ENCODE peak calls at places on chromosomes 13 and 19, in seven cellular contexts. A, S, K, R, H, N and L are unnamed samples.

GRCh38 chr19:42185281-42185680 is 32.2 kb downstream of the DEDD2 start:
- DNase-seq in A (no peak), S (peak), K (no peak), R (no peak), H (no peak), N (no peak), L (no peak)

GRCh38 chr13:42832341-42833153 is 51.2 kb downstream of the FAM216B start:
- DNase-seq in A (no peak), S (peak), K (no peak), R (no peak), H (peak), N (no peak), L (peak)

GRCh38 chr13:113343692-113343968 is 20.3 kb downstream of the GRTP1 start:
- DNase-seq in A (no peak), S (no peak), K (no peak), R (no peak), H (no peak), N (no peak), L (peak)

GRCh38 chr13:30125422-30126073 is 181.8 kb downstream of the KATNAL1 start:
- DNase-seq in A (no peak), S (peak), K (no peak), R (no peak), H (peak), N (no peak), L (no peak)

GRCh38 chr13:31199849-31200635 is at the start of gene B3GLCT:
- DNase-seq in A (peak), S (peak), K (peak), R (peak), H (peak), N (peak), L (peak)

GRCh38 chr13:23848019-23848418 is 41.2 kb downstream of the MIPEP start:
- DNase-seq in A (no peak), S (no peak), K (no peak), R (no peak), H (no peak), N (no peak), L (no peak)

GRCh38 chr19:57192064-57192395 is 730 bp downstream of the ZNF264 start:
- DNase-seq in A (no peak), S (peak), K (no peak), R (no peak), H (no peak), N (no peak), L (no peak)

GRCh38 chr13:43132228-43132627 is 108.8 kb downstream of the DNAJC15 start:
- DNase-seq in A (peak), S (peak), K (no peak), R (peak), H (no peak), N (no peak), L (no peak)

GRCh38 chr13:108851660-108852059 is 222.2 kb downstream of the MYO16 start:
- DNase-seq in A (no peak), S (no peak), K (no peak), R (no peak), H (no peak), N (no peak), L (no peak)

GRCh38 chr19:48770223-48770622 is 14.9 kb downstream of the FGF21 start:
- DNase-seq in A (no peak), S (peak), K (no peak), R (no peak), H (no peak), N (no peak), L (no peak)

GRCh38 chr19:50829801-50830200 is 3.6 kb downstream of the KLK15 start:
- DNase-seq in A (no peak), S (no peak), K (no peak), R (no peak), H (no peak), N (no peak), L (peak)

GRCh38 chr19:55158848-55159793 is 1.6 kb upstream of the TNNI3 start:
- DNase-seq in A (peak), S (no peak), K (peak), R (no peak), H (no peak), N (peak), L (no peak)

GRCh38 chr19:3057275-3057714 is 5.0 kb downstream of the TLE5 start:
- DNase-seq in A (no peak), S (peak), K (peak), R (no peak), H (peak), N (peak), L (peak)

GRCh38 chr19:14475251-14476073 is at the start of gene PTGER1:
- DNase-seq in A (no peak), S (peak), K (no peak), R (peak), H (no peak), N (no peak), L (no peak)

GRCh38 chr13:113509989-113510388 is 19.5 kb upstream of the DCUN1D2 start:
- DNase-seq in A (no peak), S (no peak), K (no peak), R (no peak), H (no peak), N (no peak), L (no peak)

GRCh38 chr19:6806488-6806887 is 34.0 kb downstream of the VAV1 start:
- DNase-seq in A (peak), S (no peak), K (no peak), R (peak), H (no peak), N (no peak), L (no peak)

GRCh38 chr13:36395280-36395679 is 37.0 kb upstream of the CCNA1 start:
- DNase-seq in A (peak), S (peak), K (no peak), R (no peak), H (no peak), N (no peak), L (no peak)

GRCh38 chr19:17281391-17282304 is at the start of gene ANKLE1:
- DNase-seq in A (peak), S (no peak), K (peak), R (no peak), H (peak), N (peak), L (peak)

GRCh38 chr13:20159646-20160345 is 1.1 kb downstream of the GJA3 start:
- DNase-seq in A (no peak), S (peak), K (no peak), R (no peak), H (no peak), N (no peak), L (no peak)
- H3K27ac ChIP-seq in A (no peak), S (no peak), K (peak), R (peak), H (no peak), N (no peak), L (no peak)

GRCh38 chr19:4378886-4379285 is 21.5 kb downstream of the SH3GL1 start:
- DNase-seq in A (no peak), S (no peak), K (no peak), R (no peak), H (no peak), N (no peak), L (no peak)

GRCh38 chr19:4375164-4375619 is 25.2 kb downstream of the SH3GL1 start:
- DNase-seq in A (no peak), S (no peak), K (no peak), R (no peak), H (no peak), N (peak), L (no peak)

GRCh38 chr19:4376245-4376990 is 23.9 kb downstream of the SH3GL1 start:
- DNase-seq in A (no peak), S (no peak), K (no peak), R (no peak), H (no peak), N (peak), L (no peak)

GRCh38 chr19:4375620-4376228 is 24.6 kb downstream of the SH3GL1 start:
- DNase-seq in A (peak), S (peak), K (no peak), R (no peak), H (no peak), N (no peak), L (peak)

GRCh38 chr19:4376991-4377781 is 23.2 kb downstream of the SH3GL1 start:
- DNase-seq in A (no peak), S (peak), K (no peak), R (no peak), H (no peak), N (peak), L (peak)
- H3K4me3 ChIP-seq in A (peak), S (no peak), K (no peak), R (no peak), H (no peak), N (no peak), L (no peak)

GRCh38 chr19:35154535-35155406 is at the start of gene FXYD5:
- DNase-seq in A (peak), S (peak), K (peak), R (no peak), H (peak), N (peak), L (peak)

GRCh38 chr19:35157431-35157830 is 2.9 kb downstream of the FXYD5 start:
- DNase-seq in A (no peak), S (no peak), K (no peak), R (no peak), H (no peak), N (no peak), L (no peak)

GRCh38 chr19:35156673-35157014 is 2.1 kb downstream of the FXYD5 start:
- DNase-seq in A (no peak), S (no peak), K (no peak), R (no peak), H (no peak), N (no peak), L (no peak)

GRCh38 chr19:35155441-35155840 is 906 bp downstream of the FXYD5 start:
- DNase-seq in A (peak), S (no peak), K (no peak), R (no peak), H (no peak), N (no peak), L (no peak)

GRCh38 chr19:35155981-35156672 is 1.6 kb downstream of the FXYD5 start:
- DNase-seq in A (no peak), S (no peak), K (no peak), R (no peak), H (no peak), N (no peak), L (no peak)
- H3K27ac ChIP-seq in A (peak), S (no peak), K (no peak), R (no peak), H (no peak), N (no peak), L (no peak)

GRCh38 chr13:95463516-95463915 is 89.0 kb upstream of the CLDN10 start:
- DNase-seq in A (no peak), S (no peak), K (no peak), R (no peak), H (no peak), N (no peak), L (no peak)
- H3K4me3 ChIP-seq in A (no peak), S (no peak), K (no peak), R (no peak), H (no peak), N (no peak), L (no peak)

GRCh38 chr19:944663-945241 is 18.9 kb downstream of the ARID3A start:
- DNase-seq in A (no peak), S (no peak), K (no peak), R (no peak), H (peak), N (no peak), L (no peak)
- H3K27ac ChIP-seq in A (no peak), S (no peak), K (no peak), R (no peak), H (no peak), N (no peak), L (no peak)

GRCh38 chr13:32305646-32306045 is 9.5 kb downstream of the ZAR1L start:
- DNase-seq in A (no peak), S (no peak), K (no peak), R (no peak), H (no peak), N (no peak), L (no peak)
- H3K4me3 ChIP-seq in A (no peak), S (no peak), K (no peak), R (no peak), H (no peak), N (no peak), L (no peak)

GRCh38 chr13:106100261-106100919 is 435.1 kb downstream of the EFNB2 start:
- DNase-seq in A (no peak), S (no peak), K (no peak), R (peak), H (no peak), N (no peak), L (no peak)
- H3K27ac ChIP-seq in A (no peak), S (no peak), K (peak), R (peak), H (no peak), N (no peak), L (no peak)

DNA sequence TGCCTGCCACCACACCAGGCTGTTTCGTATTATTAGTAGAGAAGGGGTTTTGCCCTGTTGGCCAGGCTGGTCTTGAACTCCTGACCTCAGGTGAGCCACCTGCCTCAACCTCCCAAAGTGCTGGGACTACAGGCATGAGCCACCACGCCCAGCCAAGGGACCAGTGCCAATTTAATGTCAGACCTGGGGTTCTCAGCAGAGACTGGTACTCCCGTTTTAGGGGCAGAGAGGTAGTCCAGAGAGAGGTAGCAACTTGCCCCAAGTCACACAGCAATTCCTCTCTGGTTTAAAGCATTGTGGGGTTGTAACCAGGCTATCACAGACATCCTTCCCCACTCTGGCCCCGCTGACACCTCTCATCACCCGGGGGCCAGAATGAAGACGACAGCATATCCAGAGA is 112.1 kb downstream of the PTPRS start:
- DNase-seq in A (no peak), S (no peak), K (no peak), R (no peak), H (no peak), N (no peak), L (no peak)
- H3K4me3 ChIP-seq in A (no peak), S (no peak), K (no peak), R (no peak), H (no peak), N (no peak), L (no peak)